ENCODE peak calls at places on chromosomes 7 and 10, in seven cellular contexts. One of them, this sample, is unnamed.

GRCh38 chr7:42237162-42237821 is at the start of gene GLI3:
- DNase-seq in sigmoid colon: peak; percentile 98
- DNase-seq in cardiac muscle cell: peak; percentile 97
- DNase-seq in neural progenitor cell: peak; percentile 96
- DNase-seq in thyroid gland: peak; percentile 87
- DNase-seq in heart left ventricle: peak; percentile 88
- DNase-seq in astrocyte: peak; percentile 91
- DNase-seq in this sample: no peak

GRCh38 chr10:104931723-104932122 is 290.6 kb downstream of the SORCS3 start:
- DNase-seq in cardiac muscle cell: no peak
- DNase-seq in heart left ventricle: no peak
- DNase-seq in neural progenitor cell: no peak
- DNase-seq in astrocyte: no peak
- DNase-seq in thyroid gland: no peak
- DNase-seq in sigmoid colon: no peak
- DNase-seq in this sample: no peak

GRCh38 chr10:102675151-102675886 is 31.0 kb downstream of the TRIM8 start:
- DNase-seq in cardiac muscle cell: no peak
- DNase-seq in neural progenitor cell: peak; percentile 61
- DNase-seq in sigmoid colon: peak; percentile 54
- DNase-seq in heart left ventricle: no peak
- DNase-seq in thyroid gland: no peak
- DNase-seq in astrocyte: no peak
- DNase-seq in this sample: no peak

GRCh38 chr7:121624922-121625321 is 228.8 kb upstream of the FAM3C start:
- DNase-seq in cardiac muscle cell: peak; percentile 74
- DNase-seq in thyroid gland: no peak
- DNase-seq in neural progenitor cell: no peak
- DNase-seq in heart left ventricle: peak; percentile 46
- DNase-seq in astrocyte: peak; percentile 29
- DNase-seq in sigmoid colon: peak; percentile 64
- DNase-seq in this sample: no peak

GRCh38 chr10:49035920-49036319 is 79.4 kb downstream of the VSTM4 start:
- DNase-seq in astrocyte: no peak
- DNase-seq in cardiac muscle cell: no peak
- DNase-seq in thyroid gland: no peak
- DNase-seq in neural progenitor cell: no peak
- DNase-seq in sigmoid colon: no peak
- DNase-seq in heart left ventricle: no peak
- DNase-seq in this sample: no peak

GRCh38 chr10:67705921-67706320 is 9.9 kb upstream of the CTNNA3 start:
- DNase-seq in sigmoid colon: no peak
- DNase-seq in neural progenitor cell: no peak
- DNase-seq in cardiac muscle cell: no peak
- DNase-seq in heart left ventricle: no peak
- DNase-seq in astrocyte: no peak
- DNase-seq in thyroid gland: no peak
- DNase-seq in this sample: no peak

GRCh38 chr10:33715303-33715702 is 380.8 kb upstream of the NRP1 start:
- DNase-seq in heart left ventricle: peak; percentile 25
- DNase-seq in sigmoid colon: no peak
- DNase-seq in cardiac muscle cell: no peak
- DNase-seq in neural progenitor cell: no peak
- DNase-seq in thyroid gland: no peak
- DNase-seq in astrocyte: no peak
- DNase-seq in this sample: no peak

GRCh38 chr7:128366986-128367385 is 5.5 kb upstream of the PRRT4 start:
- DNase-seq in sigmoid colon: no peak
- DNase-seq in thyroid gland: no peak
- DNase-seq in heart left ventricle: no peak
- DNase-seq in cardiac muscle cell: no peak
- DNase-seq in neural progenitor cell: no peak
- DNase-seq in astrocyte: no peak
- DNase-seq in this sample: no peak

GRCh38 chr10:99619090-99619800 is 994 bp downstream of the SLC25A28 start:
- DNase-seq in neural progenitor cell: peak; percentile 21
- DNase-seq in sigmoid colon: no peak
- DNase-seq in heart left ventricle: no peak
- DNase-seq in thyroid gland: no peak
- DNase-seq in cardiac muscle cell: peak; percentile 16
- DNase-seq in astrocyte: peak; percentile 25
- DNase-seq in this sample: no peak

GRCh38 chr7:115779561-115779960 is 251.0 kb downstream of the TFEC start:
- DNase-seq in cardiac muscle cell: no peak
- DNase-seq in astrocyte: no peak
- DNase-seq in heart left ventricle: no peak
- DNase-seq in sigmoid colon: no peak
- DNase-seq in neural progenitor cell: no peak
- DNase-seq in thyroid gland: no peak
- DNase-seq in this sample: no peak

GRCh38 chr7:7970620-7971307 is 2.2 kb downstream of the GLCCI1 start:
- DNase-seq in astrocyte: peak; percentile 18
- DNase-seq in thyroid gland: no peak
- DNase-seq in neural progenitor cell: peak; percentile 7
- DNase-seq in heart left ventricle: no peak
- DNase-seq in cardiac muscle cell: no peak
- DNase-seq in sigmoid colon: no peak
- DNase-seq in this sample: no peak

GRCh38 chr7:106125417-106125816 is 13.3 kb upstream of the SYPL1 start:
- DNase-seq in neural progenitor cell: no peak
- DNase-seq in astrocyte: no peak
- DNase-seq in sigmoid colon: no peak
- DNase-seq in cardiac muscle cell: peak; percentile 55
- DNase-seq in heart left ventricle: no peak
- DNase-seq in thyroid gland: no peak
- DNase-seq in this sample: no peak
- H3K4me3 ChIP-seq in neural progenitor cell: no peak overlapping the region
- H3K4me3 ChIP-seq in astrocyte: no peak overlapping the region
- H3K4me3 ChIP-seq in sigmoid colon: no peak overlapping the region
- H3K4me3 ChIP-seq in cardiac muscle cell: no peak overlapping the region
- H3K4me3 ChIP-seq in heart left ventricle: no peak overlapping the region
- H3K4me3 ChIP-seq in thyroid gland: no peak overlapping the region
- H3K4me3 ChIP-seq in this sample: no peak overlapping the region

DNA sequence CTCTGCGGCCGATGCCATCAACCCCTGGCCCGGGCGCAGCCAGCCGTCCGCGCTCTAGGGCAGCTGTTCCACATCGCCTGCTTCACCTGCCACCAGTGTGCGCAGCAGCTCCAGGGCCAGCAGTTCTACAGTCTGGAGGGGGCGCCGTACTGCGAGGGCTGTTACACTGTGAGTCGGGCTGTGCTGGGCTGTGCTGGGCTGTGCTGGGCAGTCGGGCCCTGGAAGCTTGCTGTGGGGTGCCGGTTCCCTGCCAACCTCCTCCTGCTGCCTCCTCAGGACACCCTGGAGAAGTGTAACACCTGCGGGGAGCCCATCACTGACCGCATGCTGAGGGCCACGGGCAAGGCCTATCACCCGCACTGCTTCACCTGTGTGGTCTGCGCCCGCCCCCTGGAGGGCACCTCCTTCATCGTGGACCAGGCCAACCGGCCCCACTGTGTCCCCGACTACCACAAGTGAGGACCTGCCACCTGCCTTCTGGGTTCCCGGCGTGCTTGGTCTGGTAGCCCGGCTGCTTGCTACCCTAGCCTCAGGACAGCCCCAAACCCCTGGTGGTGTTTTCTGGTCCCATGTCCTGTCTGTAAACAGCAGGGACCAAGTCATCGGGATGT is 7.5 kb downstream of the ZYX start:
- DNase-seq in sigmoid colon: peak; percentile 68
- DNase-seq in cardiac muscle cell: peak; percentile 6
- DNase-seq in astrocyte: no peak
- DNase-seq in thyroid gland: no peak
- DNase-seq in neural progenitor cell: no peak
- DNase-seq in heart left ventricle: no peak
- DNase-seq in this sample: no peak
- TF ChIP-seq CTCF in sigmoid colon: no peak
- TF ChIP-seq CTCF in cardiac muscle cell: no peak
- TF ChIP-seq CTCF in astrocyte: no peak
- TF ChIP-seq CTCF in thyroid gland: no peak
- TF ChIP-seq CTCF in neural progenitor cell: no peak
- TF ChIP-seq CTCF in heart left ventricle: no peak
- TF ChIP-seq CTCF in this sample: no peak

GRCh38 chr10:31914370-31914769 is 14.3 kb downstream of the ARHGAP12 start:
- DNase-seq in cardiac muscle cell: no peak
- DNase-seq in thyroid gland: no peak
- DNase-seq in sigmoid colon: no peak
- DNase-seq in heart left ventricle: no peak
- DNase-seq in astrocyte: no peak
- DNase-seq in neural progenitor cell: no peak
- DNase-seq in this sample: no peak
- H3K4me1 ChIP-seq in cardiac muscle cell: peaks cover 22% of the 10 kb centered on the region
- H3K4me1 ChIP-seq in thyroid gland: peaks cover 10% of the 10 kb centered on the region
- H3K4me1 ChIP-seq in sigmoid colon: peaks cover 23% of the 10 kb centered on the region
- H3K4me1 ChIP-seq in heart left ventricle: peaks cover 36% of the 10 kb centered on the region
- H3K4me1 ChIP-seq in astrocyte: peaks cover 18% of the 10 kb centered on the region
- H3K4me1 ChIP-seq in neural progenitor cell: peaks cover 9% of the 10 kb centered on the region
- H3K4me1 ChIP-seq in this sample: peaks cover 31% of the 10 kb centered on the region

DNA sequence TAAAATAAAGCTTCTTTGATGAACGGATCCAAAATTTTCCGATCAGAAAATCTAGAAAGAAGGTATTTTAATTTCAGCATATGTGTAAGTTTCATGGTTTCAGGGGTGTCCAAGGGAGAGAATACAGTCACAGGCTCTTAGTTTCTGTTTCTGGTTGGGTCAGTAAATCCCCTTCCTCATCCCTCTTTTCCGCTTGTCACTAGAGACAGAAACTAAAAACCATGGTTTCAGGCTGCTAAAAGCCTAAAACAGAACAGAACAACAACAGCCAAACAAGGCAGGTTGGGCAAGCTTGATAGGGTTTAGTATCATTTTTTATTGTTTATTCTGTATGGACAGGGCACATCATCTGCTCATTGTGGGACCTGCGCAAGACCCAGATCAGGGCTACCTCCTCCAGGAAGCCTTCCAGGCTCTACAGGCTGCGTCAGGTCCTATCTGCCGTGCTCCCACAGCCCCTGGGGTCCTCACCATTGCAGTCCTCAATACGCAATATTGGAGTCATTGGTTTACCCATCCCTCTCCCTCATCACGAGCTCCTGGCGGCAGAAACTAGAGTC is 70.3 kb upstream of the CUX1 start:
- DNase-seq in heart left ventricle: no peak
- DNase-seq in neural progenitor cell: no peak
- DNase-seq in cardiac muscle cell: no peak
- DNase-seq in astrocyte: no peak
- DNase-seq in thyroid gland: no peak
- DNase-seq in sigmoid colon: no peak
- DNase-seq in this sample: no peak
- H3K4me3 ChIP-seq in heart left ventricle: no peak overlapping the region
- H3K4me3 ChIP-seq in neural progenitor cell: no peak overlapping the region
- H3K4me3 ChIP-seq in cardiac muscle cell: no peak overlapping the region
- H3K4me3 ChIP-seq in astrocyte: no peak overlapping the region
- H3K4me3 ChIP-seq in thyroid gland: no peak overlapping the region
- H3K4me3 ChIP-seq in sigmoid colon: no peak overlapping the region
- H3K4me3 ChIP-seq in this sample: no peak overlapping the region

GRCh38 chr10:73625004-73625883 is 16.0 kb downstream of the MYOZ1 start:
- DNase-seq in sigmoid colon: peak; percentile 72
- DNase-seq in neural progenitor cell: peak; percentile 85
- DNase-seq in heart left ventricle: peak; percentile 25
- DNase-seq in astrocyte: peak; percentile 32
- DNase-seq in thyroid gland: peak; percentile 37
- DNase-seq in cardiac muscle cell: peak; percentile 38
- DNase-seq in this sample: peak; percentile 5
- TF ChIP-seq CTCF in sigmoid colon: no peak
- TF ChIP-seq CTCF in neural progenitor cell: no peak
- TF ChIP-seq CTCF in heart left ventricle: no peak
- TF ChIP-seq CTCF in astrocyte: no peak
- TF ChIP-seq CTCF in thyroid gland: no peak
- TF ChIP-seq CTCF in cardiac muscle cell: no peak
- TF ChIP-seq CTCF in this sample: no peak

GRCh38 chr7:25850730-25851129 is 301.3 kb upstream of the NFE2L3 start:
- DNase-seq in thyroid gland: no peak
- DNase-seq in neural progenitor cell: no peak
- DNase-seq in astrocyte: no peak
- DNase-seq in sigmoid colon: no peak
- DNase-seq in cardiac muscle cell: no peak
- DNase-seq in heart left ventricle: no peak
- DNase-seq in this sample: no peak
- H3K4me1 ChIP-seq in thyroid gland: peaks cover 20% of the 10 kb centered on the region
- H3K4me1 ChIP-seq in neural progenitor cell: peaks cover 29% of the 10 kb centered on the region
- H3K4me1 ChIP-seq in astrocyte: peaks cover 37% of the 10 kb centered on the region
- H3K4me1 ChIP-seq in sigmoid colon: peaks cover 93% of the 10 kb centered on the region
- H3K4me1 ChIP-seq in cardiac muscle cell: peaks cover 56% of the 10 kb centered on the region
- H3K4me1 ChIP-seq in heart left ventricle: peaks cover 30% of the 10 kb centered on the region
- H3K4me1 ChIP-seq in this sample: peaks cover 14% of the 10 kb centered on the region

This sample was measured in CD8-positive, alpha-beta T cell.